ENCODE peak calls at places on chromosomes 6 and 20, in ten cellular contexts. S, X, W, Q, L, D, P, C, N and M are unnamed samples.

GRCh38 chr20:49483706-49484101 is 1.2 kb upstream of the KCNB1 start:
- DNase-seq in Q (no peak), D (no peak), C (no peak), N (no peak), P (no peak), S (no peak), X (no peak), W (no peak), L (no peak), M (no peak)

GRCh38 chr6:150301871-150302800 is 66.7 kb upstream of the IYD start:
- DNase-seq in C (peak; percentile 46), Q (no peak), L (no peak), W (peak; percentile 56), S (no peak), P (peak; percentile 6), N (no peak), D (no peak), X (peak; percentile 78), M (peak; percentile 80)

GRCh38 chr6:48069280-48069679 is 41.7 kb downstream of the PTCHD4 start:
- DNase-seq in X (no peak), D (no peak), C (no peak), W (no peak), P (no peak), L (no peak), N (no peak), S (no peak), Q (peak; percentile 49), M (no peak)

GRCh38 chr20:51752343-51752951 is 15.7 kb downstream of the ATP9A start:
- DNase-seq in X (peak; percentile 90), P (no peak), Q (no peak), N (no peak), S (no peak), W (peak; percentile 36), L (no peak), C (no peak), D (no peak), M (peak; percentile 74)

GRCh38 chr6:42338573-42339218 is 113.0 kb downstream of the TRERF1 start:
- DNase-seq in D (no peak), X (peak; percentile 94), C (peak; percentile 52), N (no peak), S (no peak), L (no peak), Q (no peak), W (no peak), P (peak; percentile 36), M (peak; percentile 75)

GRCh38 chr6:156980515-156980914 is 203.3 kb downstream of the ARID1B start:
- DNase-seq in L (no peak), C (no peak), P (no peak), W (peak; percentile 48), Q (peak; percentile 42), D (no peak), X (no peak), S (no peak), N (no peak), M (no peak)

GRCh38 chr6:156703719-156704118 is 73.5 kb upstream of the ARID1B start:
- DNase-seq in P (no peak), N (no peak), Q (no peak), L (no peak), W (no peak), X (no peak), C (no peak), S (no peak), D (no peak), M (no peak)

GRCh38 chr6:104324305-104324704 is 535.4 kb downstream of the HACE1 start:
- DNase-seq in S (no peak), W (no peak), P (no peak), X (no peak), D (no peak), L (no peak), Q (no peak), N (no peak), C (no peak), M (no peak)

GRCh38 chr20:36154696-36155628 is at the start of gene EPB41L1:
- DNase-seq in N (no peak), S (peak; percentile 82), L (no peak), Q (peak; percentile 42), P (no peak), W (no peak), D (no peak), X (no peak), C (no peak), M (no peak)

GRCh38 chr6:52570291-52570700 is 6.6 kb downstream of the TRAM2 start:
- DNase-seq in X (no peak), P (no peak), N (no peak), C (no peak), D (no peak), W (no peak), L (no peak), S (no peak), Q (no peak), M (no peak)

GRCh38 chr6:45742591-45742990 is 273.1 kb downstream of the CLIC5 start:
- DNase-seq in Q (no peak), X (no peak), P (no peak), N (no peak), W (no peak), S (no peak), D (no peak), L (no peak), C (no peak), M (no peak)

GRCh38 chr6:168648730-168649129 is 207.7 kb downstream of the SMOC2 start:
- DNase-seq in S (no peak), P (no peak), Q (no peak), D (no peak), N (no peak), W (no peak), L (no peak), C (no peak), X (no peak), M (no peak)

GRCh38 chr6:73203098-73203497 is 22.2 kb downstream of the KHDC1L start:
- DNase-seq in Q (no peak), N (no peak), L (no peak), P (no peak), C (no peak), S (no peak), X (no peak), W (no peak), D (no peak), M (no peak)

GRCh38 chr20:1830240-1830639 is 65.0 kb upstream of the SIRPA start:
- DNase-seq in Q (peak; percentile 45), S (peak; percentile 70), C (no peak), D (no peak), X (peak; percentile 92), L (no peak), W (no peak), N (no peak), P (no peak), M (no peak)

GRCh38 chr6:155333414-155333813 is 19.1 kb upstream of the TFB1M start:
- DNase-seq in D (no peak), Q (no peak), S (no peak), X (no peak), W (no peak), P (no peak), L (no peak), N (no peak), C (peak; percentile 39), M (no peak)

GRCh38 chr6:21295846-21296245 is 297.7 kb upstream of the SOX4 start:
- DNase-seq in W (no peak), P (no peak), S (no peak), D (no peak), C (no peak), X (no peak), L (no peak), Q (no peak), N (no peak), M (no peak)

GRCh38 chr20:1327241-1327653 is 1.7 kb downstream of the SDCBP2 start:
- DNase-seq in N (no peak), Q (no peak), D (no peak), C (peak; percentile 41), W (no peak), S (no peak), L (no peak), X (peak; percentile 75), P (peak; percentile 11), M (peak; percentile 57)

GRCh38 chr6:98747246-98747645 is 87.1 kb upstream of the POU3F2 start:
- DNase-seq in Q (no peak), S (no peak), D (no peak), L (no peak), N (no peak), C (no peak), X (no peak), P (no peak), W (peak; percentile 92), M (peak; percentile 45)

GRCh38 chr6:116450769-116451740 is 10.1 kb upstream of the CALHM6 start:
- DNase-seq in Q (no peak), X (no peak), C (peak; percentile 16), D (no peak), N (no peak), P (no peak), L (no peak), S (no peak), W (no peak), M (no peak)

GRCh38 chr6:50834929-50835328 is 16.3 kb downstream of the TFAP2B start:
- DNase-seq in D (no peak), W (no peak), Q (no peak), N (no peak), C (no peak), S (no peak), X (no peak), L (no peak), P (no peak), M (no peak)

GRCh38 chr6:75302280-75302679 is 17.7 kb upstream of the TMEM30A start:
- DNase-seq in S (no peak), Q (no peak), W (no peak), D (no peak), L (no peak), P (no peak), N (no peak), C (no peak), X (no peak), M (no peak)

GRCh38 chr6:71383891-71384489 is 95.4 kb downstream of the OGFRL1 start:
- DNase-seq in Q (peak; percentile 42), S (no peak), C (no peak), N (no peak), L (no peak), X (peak; percentile 33), D (no peak), P (no peak), W (peak; percentile 60), M (no peak)

GRCh38 chr6:160010067-160010466 is 41.2 kb downstream of the IGF2R start:
- DNase-seq in X (no peak), S (no peak), L (no peak), C (no peak), N (no peak), W (no peak), P (no peak), Q (no peak), D (no peak), M (no peak)

GRCh38 chr6:9224539-9224938 is 789.2 kb upstream of the SLC35B3 start:
- DNase-seq in L (no peak), W (no peak), S (no peak), D (no peak), C (no peak), P (no peak), X (no peak), N (no peak), Q (no peak), M (no peak)

GRCh38 chr6:9252784-9253183 is 817.4 kb upstream of the SLC35B3 start:
- DNase-seq in N (no peak), C (no peak), S (no peak), D (no peak), X (no peak), P (no peak), L (no peak), Q (peak; percentile 68), W (peak; percentile 85), M (no peak)

GRCh38 chr6:140609321-140609720 is 1234.9 kb upstream of the CITED2 start:
- DNase-seq in N (no peak), Q (no peak), L (no peak), W (no peak), C (no peak), X (no peak), P (no peak), S (no peak), D (no peak), M (no peak)

GRCh38 chr6:29561618-29562181 is 2.2 kb upstream of the UBD start:
- DNase-seq in S (no peak), D (no peak), N (no peak), Q (no peak), W (peak; percentile 52), X (no peak), P (no peak), C (no peak), L (no peak), M (no peak)

GRCh38 chr6:34301408-34301807 is 52.6 kb upstream of the SMIM29 start:
- DNase-seq in Q (no peak), C (no peak), N (no peak), D (no peak), X (no peak), S (no peak), W (no peak), L (no peak), P (no peak), M (no peak)